ENCODE peak calls at places on chromosomes 2 and 18, in six cellular contexts. A, I, X, V, S and T are unnamed samples.
A peak's percentile ranks its signal among the peaks of the same experiment; 100 is the strongest.

GRCh38 chr2:96163768-96164429 is 18.7 kb upstream of the DUSP2 start:
- DNase-seq in A (no peak), I (no peak), X (no peak), V (no peak), S (no peak), T (no peak)

GRCh38 chr2:9236867-9237266 is 30.3 kb downstream of the ASAP2 start:
- DNase-seq in A (no peak), I (no peak), X (no peak), V (no peak), S (peak; percentile 78), T (no peak)

GRCh38 chr18:23716966-23717365 is 27.7 kb downstream of the LAMA3 start:
- DNase-seq in A (no peak), I (no peak), X (no peak), V (no peak), S (no peak), T (no peak)

GRCh38 chr2:33791625-33792024 is 192.5 kb upstream of the FAM98A start:
- DNase-seq in A (no peak), I (no peak), X (peak; percentile 73), V (no peak), S (no peak), T (no peak)

GRCh38 chr2:191728710-191729597 is 51.0 kb downstream of the NABP1 start:
- DNase-seq in A (peak; percentile 17), I (no peak), X (peak; percentile 49), V (peak; percentile 9), S (no peak), T (no peak)

GRCh38 chr2:23385351-23385747 is 370 bp downstream of the KLHL29 start:
- DNase-seq in A (peak; percentile 67), I (no peak), X (peak; percentile 36), V (no peak), S (peak; percentile 86), T (no peak)

GRCh38 chr2:38444247-38444646 is 67.2 kb upstream of the ATL2 start:
- DNase-seq in A (peak; percentile 98), I (no peak), X (peak; percentile 43), V (no peak), S (no peak), T (no peak)

GRCh38 chr2:204849887-204850286 is 304.6 kb downstream of the PARD3B start:
- DNase-seq in A (no peak), I (no peak), X (no peak), V (no peak), S (no peak), T (no peak)

GRCh38 chr2:211306929-211307328 is 750.5 kb downstream of the CPS1 start:
- DNase-seq in A (peak; percentile 6), I (no peak), X (no peak), V (no peak), S (no peak), T (no peak)

GRCh38 chr2:191954446-191954845 is 107.6 kb upstream of the CAVIN2 start:
- DNase-seq in A (no peak), I (no peak), X (no peak), V (no peak), S (no peak), T (no peak)

GRCh38 chr2:217399288-217399687 is 539.4 kb upstream of the TNP1 start:
- DNase-seq in A (no peak), I (no peak), X (peak; percentile 88), V (no peak), S (no peak), T (no peak)

GRCh38 chr2:36329251-36329650 is 26.3 kb upstream of the CRIM1 start:
- DNase-seq in A (no peak), I (no peak), X (peak; percentile 36), V (no peak), S (no peak), T (no peak)

GRCh38 chr18:43507842-43508481 is 230.7 kb upstream of the SYT4 start:
- DNase-seq in A (peak; percentile 21), I (no peak), X (no peak), V (no peak), S (no peak), T (no peak)

DNA sequence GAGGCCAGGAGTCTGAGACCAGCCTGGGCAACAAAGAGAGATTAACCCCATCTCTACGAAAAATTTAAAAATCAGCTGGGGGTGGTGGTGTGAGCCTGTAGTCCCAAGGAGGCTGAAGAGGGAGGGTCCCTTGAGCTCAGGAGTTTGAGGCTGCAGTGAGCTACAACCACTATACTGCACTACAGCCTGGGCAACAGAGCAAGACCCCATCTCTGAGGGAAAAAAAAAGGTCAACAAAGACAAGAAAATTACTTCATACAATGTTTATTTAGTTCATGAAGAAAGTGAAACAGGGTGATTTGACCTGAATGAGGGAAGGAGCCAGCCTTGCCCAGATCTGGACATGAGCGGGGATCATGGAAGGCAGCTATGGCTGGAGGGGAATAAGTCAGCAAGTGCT is 59.1 kb downstream of the TMEM163 start:
- DNase-seq in A (no peak), I (no peak), X (no peak), V (no peak), S (no peak), T (no peak)
- H3K27ac ChIP-seq in A (no peak overlapping the region), I (no peak overlapping the region), X (no peak overlapping the region), V (no peak overlapping the region), S (no peak overlapping the region), T (no peak overlapping the region)

GRCh38 chr2:12300019-12300602 is 416.6 kb upstream of the TRIB2 start:
- DNase-seq in A (no peak), I (no peak), X (peak; percentile 41), V (no peak), S (no peak), T (no peak)

GRCh38 chr2:12300927-12301326 is 415.8 kb upstream of the TRIB2 start:
- DNase-seq in A (no peak), I (no peak), X (peak; percentile 37), V (no peak), S (no peak), T (no peak)

GRCh38 chr2:12302691-12303090 is 414.0 kb upstream of the TRIB2 start:
- DNase-seq in A (no peak), I (no peak), X (no peak), V (no peak), S (no peak), T (no peak)

GRCh38 chr2:12303181-12304030 is 413.3 kb upstream of the TRIB2 start:
- DNase-seq in A (no peak), I (no peak), X (peak; percentile 83), V (no peak), S (no peak), T (no peak)

GRCh38 chr2:12302140-12302539 is 414.6 kb upstream of the TRIB2 start:
- DNase-seq in A (no peak), I (no peak), X (no peak), V (no peak), S (no peak), T (no peak)
- H3K4me1 ChIP-seq in A (peaks cover 2% of the 10 kb centered on the region), I (peaks cover 18% of the 10 kb centered on the region), X (peaks cover 15% of the 10 kb centered on the region), V (no peaks in the 10 kb centered on the region), S (peaks cover 3% of the 10 kb centered on the region), T (no peaks in the 10 kb centered on the region)

GRCh38 chr2:237281900-237282306 is 132.1 kb downstream of the COL6A3 start:
- DNase-seq in A (no peak), I (no peak), X (peak; percentile 97), V (no peak), S (no peak), T (no peak)

GRCh38 chr2:237282568-237283128 is 131.3 kb downstream of the COL6A3 start:
- DNase-seq in A (no peak), I (no peak), X (peak; percentile 93), V (no peak), S (no peak), T (no peak)

GRCh38 chr2:237279012-237279768 is 134.8 kb downstream of the COL6A3 start:
- DNase-seq in A (no peak), I (no peak), X (peak; percentile 80), V (no peak), S (no peak), T (no peak)

GRCh38 chr2:237280235-237280634 is 133.7 kb downstream of the COL6A3 start:
- DNase-seq in A (no peak), I (no peak), X (peak; percentile 99), V (no peak), S (no peak), T (no peak)

DNA sequence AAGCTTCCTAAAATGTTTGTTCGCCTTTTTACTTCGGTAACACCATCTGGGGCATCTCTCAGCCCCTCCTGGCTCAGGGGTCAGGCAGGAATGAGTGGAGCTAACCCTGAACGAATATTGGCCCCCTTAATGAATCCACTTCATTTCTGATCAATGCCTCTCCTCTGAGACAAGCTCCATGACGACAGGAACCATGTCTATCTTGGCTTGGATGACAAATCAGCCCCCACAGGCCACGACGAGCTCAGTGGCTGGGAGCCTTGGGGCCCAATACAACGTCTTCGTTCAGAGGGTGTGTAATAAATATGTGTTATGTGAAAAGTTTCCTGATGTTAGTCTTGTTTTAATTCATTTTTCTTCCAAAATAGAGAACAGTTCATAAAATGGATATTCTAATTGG is 133.0 kb downstream of the COL6A3 start:
- DNase-seq in A (no peak), I (no peak), X (peak; percentile 57), V (no peak), S (no peak), T (no peak)
- H3K9ac ChIP-seq in A (no peak overlapping the region), I (no peak overlapping the region), X (peak overlapping the region; percentile 84), V (no peak overlapping the region), S (no peak overlapping the region), T (no peak overlapping the region)

GRCh38 chr2:111208639-111209038 is 87.9 kb downstream of the BCL2L11 start:
- DNase-seq in A (no peak), I (no peak), X (no peak), V (no peak), S (no peak), T (no peak)
- H3K27ac ChIP-seq in A (no peak overlapping the region), I (no peak overlapping the region), X (no peak overlapping the region), V (no peak overlapping the region), S (no peak overlapping the region), T (no peak overlapping the region)

DNA sequence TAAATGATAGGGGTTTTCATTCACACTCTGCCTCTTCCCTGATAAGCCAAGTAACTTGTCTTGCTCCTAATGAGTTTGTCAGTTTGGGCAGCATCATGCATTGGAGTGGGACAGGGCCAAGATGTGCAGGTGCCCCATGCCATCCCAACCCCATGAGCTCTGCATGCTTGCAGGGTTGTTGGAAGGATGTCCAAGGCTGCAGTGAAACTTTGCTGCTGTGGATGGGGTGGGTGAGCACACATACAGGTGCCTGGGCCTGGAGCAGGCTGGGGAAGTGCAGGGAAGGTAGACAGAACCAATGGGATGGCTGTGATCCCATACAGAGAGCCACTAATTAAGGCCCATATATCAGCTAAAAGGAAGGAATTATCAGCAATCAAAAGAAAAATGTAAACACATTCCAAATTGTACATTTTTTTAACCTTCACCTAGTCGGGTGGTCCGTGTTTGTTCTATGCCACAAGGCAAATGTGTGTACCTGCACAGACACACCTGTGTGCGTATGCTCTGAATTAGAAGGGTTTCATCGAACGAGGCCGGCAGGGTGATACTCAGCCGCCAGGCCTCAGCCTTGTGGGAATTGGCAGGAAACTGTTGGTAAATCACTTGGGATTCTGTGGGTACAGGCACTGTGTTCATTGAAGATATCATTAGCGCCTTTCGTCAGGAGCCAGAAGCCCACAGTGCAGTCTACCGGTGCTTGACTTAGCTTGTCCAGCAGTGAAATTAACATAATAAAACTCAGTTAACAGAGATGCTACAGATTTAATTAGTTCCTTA is 342.9 kb downstream of the MYCN start:
- DNase-seq in A (no peak), I (no peak), X (no peak), V (no peak), S (no peak), T (no peak)
- H3K4me1 ChIP-seq in A (no peaks in the 10 kb centered on the region), I (peaks cover 5% of the 10 kb centered on the region), X (no peaks in the 10 kb centered on the region), V (no peaks in the 10 kb centered on the region), S (no peaks in the 10 kb centered on the region), T (no peaks in the 10 kb centered on the region)